ENCODE peak calls at places on chromosomes 1 and 21, in six cellular contexts. One of them, this sample, is unnamed.

GRCh38 chr1:94309216-94309615 is 71.8 kb upstream of the ARHGAP29 start:
- DNase-seq in H9: no peak
- DNase-seq in lung: no peak
- DNase-seq in neural crest cell: no peak
- DNase-seq in CD8-positive, alpha-beta T cell: no peak
- DNase-seq in HL-60: no peak
- DNase-seq in this sample: no peak

GRCh38 chr1:53982034-53982761 is 35.8 kb downstream of the LDLRAD1 start:
- DNase-seq in HL-60: peak; percentile 71
- DNase-seq in H9: peak; percentile 84
- DNase-seq in lung: no peak
- DNase-seq in neural crest cell: peak; percentile 8
- DNase-seq in CD8-positive, alpha-beta T cell: no peak
- DNase-seq in this sample: peak; percentile 42

GRCh38 chr1:77671836-77672235 is 10.6 kb downstream of the ZZZ3 start:
- DNase-seq in HL-60: no peak
- DNase-seq in neural crest cell: no peak
- DNase-seq in CD8-positive, alpha-beta T cell: no peak
- DNase-seq in lung: no peak
- DNase-seq in H9: no peak
- DNase-seq in this sample: no peak

GRCh38 chr1:226640288-226640687 is 91.7 kb downstream of the STUM start:
- DNase-seq in CD8-positive, alpha-beta T cell: no peak
- DNase-seq in neural crest cell: no peak
- DNase-seq in HL-60: no peak
- DNase-seq in H9: no peak
- DNase-seq in lung: no peak
- DNase-seq in this sample: no peak

GRCh38 chr1:209672705-209673630 is 2.2 kb upstream of the G0S2 start:
- DNase-seq in H9: no peak
- DNase-seq in neural crest cell: no peak
- DNase-seq in CD8-positive, alpha-beta T cell: no peak
- DNase-seq in lung: no peak
- DNase-seq in HL-60: peak; percentile 71
- DNase-seq in this sample: no peak

GRCh38 chr1:147892216-147892615 is 10.4 kb upstream of the GJA8 start:
- DNase-seq in H9: peak; percentile 58
- DNase-seq in CD8-positive, alpha-beta T cell: no peak
- DNase-seq in neural crest cell: no peak
- DNase-seq in lung: no peak
- DNase-seq in HL-60: peak; percentile 24
- DNase-seq in this sample: peak; percentile 16

GRCh38 chr1:209291715-209292114 is 291.8 kb upstream of the CAMK1G start:
- DNase-seq in HL-60: no peak
- DNase-seq in lung: no peak
- DNase-seq in CD8-positive, alpha-beta T cell: no peak
- DNase-seq in H9: no peak
- DNase-seq in neural crest cell: no peak
- DNase-seq in this sample: peak; percentile 7

GRCh38 chr21:16162953-16163352 is 433.2 kb downstream of the USP25 start:
- DNase-seq in CD8-positive, alpha-beta T cell: no peak
- DNase-seq in H9: no peak
- DNase-seq in neural crest cell: no peak
- DNase-seq in HL-60: no peak
- DNase-seq in lung: no peak
- DNase-seq in this sample: no peak

GRCh38 chr1:92184632-92185031 is 33.1 kb upstream of the C1orf146 start:
- DNase-seq in neural crest cell: no peak
- DNase-seq in H9: no peak
- DNase-seq in HL-60: no peak
- DNase-seq in CD8-positive, alpha-beta T cell: no peak
- DNase-seq in lung: no peak
- DNase-seq in this sample: no peak

GRCh38 chr1:232305020-232305419 is 324.9 kb downstream of the SIPA1L2 start:
- DNase-seq in lung: peak; percentile 72
- DNase-seq in neural crest cell: no peak
- DNase-seq in HL-60: no peak
- DNase-seq in CD8-positive, alpha-beta T cell: no peak
- DNase-seq in H9: no peak
- DNase-seq in this sample: no peak

GRCh38 chr1:51506537-51506936 is 12.5 kb downstream of the EPS15 start:
- DNase-seq in CD8-positive, alpha-beta T cell: no peak
- DNase-seq in neural crest cell: no peak
- DNase-seq in lung: no peak
- DNase-seq in H9: no peak
- DNase-seq in HL-60: no peak
- DNase-seq in this sample: no peak

GRCh38 chr1:24253569-24253968 is 65.6 kb upstream of the GRHL3 start:
- DNase-seq in lung: no peak
- DNase-seq in H9: peak; percentile 49
- DNase-seq in HL-60: no peak
- DNase-seq in neural crest cell: no peak
- DNase-seq in CD8-positive, alpha-beta T cell: no peak
- DNase-seq in this sample: no peak

GRCh38 chr1:93437976-93438605 is 9.8 kb upstream of the FNBP1L start:
- DNase-seq in lung: no peak
- DNase-seq in HL-60: no peak
- DNase-seq in neural crest cell: no peak
- DNase-seq in CD8-positive, alpha-beta T cell: no peak
- DNase-seq in H9: no peak
- DNase-seq in this sample: no peak

GRCh38 chr1:33848205-33848604 is 15.7 kb upstream of the HMGB4 start:
- DNase-seq in CD8-positive, alpha-beta T cell: no peak
- DNase-seq in lung: no peak
- DNase-seq in H9: no peak
- DNase-seq in HL-60: no peak
- DNase-seq in neural crest cell: no peak
- DNase-seq in this sample: no peak

GRCh38 chr21:41611966-41612606 is 104.1 kb upstream of the TMPRSS2 start:
- DNase-seq in CD8-positive, alpha-beta T cell: no peak
- DNase-seq in HL-60: peak; percentile 4
- DNase-seq in lung: no peak
- DNase-seq in H9: peak; percentile 73
- DNase-seq in neural crest cell: no peak
- DNase-seq in this sample: no peak

GRCh38 chr1:160006312-160006940 is 25.4 kb downstream of the PIGM start:
- DNase-seq in H9: peak; percentile 83
- DNase-seq in HL-60: peak; percentile 73
- DNase-seq in lung: peak; percentile 79
- DNase-seq in neural crest cell: peak; percentile 62
- DNase-seq in CD8-positive, alpha-beta T cell: peak; percentile 77
- DNase-seq in this sample: peak; percentile 80

GRCh38 chr1:160004427-160004826 is 27.4 kb downstream of the PIGM start:
- DNase-seq in CD8-positive, alpha-beta T cell: no peak
- DNase-seq in neural crest cell: no peak
- DNase-seq in HL-60: no peak
- DNase-seq in lung: no peak
- DNase-seq in H9: no peak
- DNase-seq in this sample: no peak

GRCh38 chr1:160005070-160005469 is 26.7 kb downstream of the PIGM start:
- DNase-seq in HL-60: no peak
- DNase-seq in H9: no peak
- DNase-seq in lung: no peak
- DNase-seq in neural crest cell: no peak
- DNase-seq in CD8-positive, alpha-beta T cell: no peak
- DNase-seq in this sample: no peak

GRCh38 chr1:160009088-160009487 is 22.7 kb downstream of the PIGM start:
- DNase-seq in CD8-positive, alpha-beta T cell: no peak
- DNase-seq in H9: no peak
- DNase-seq in neural crest cell: no peak
- DNase-seq in lung: no peak
- DNase-seq in HL-60: peak; percentile 6
- DNase-seq in this sample: no peak

GRCh38 chr1:160007577-160008200 is 24.1 kb downstream of the PIGM start:
- DNase-seq in HL-60: no peak
- DNase-seq in CD8-positive, alpha-beta T cell: no peak
- DNase-seq in neural crest cell: no peak
- DNase-seq in lung: no peak
- DNase-seq in H9: no peak
- DNase-seq in this sample: peak; percentile 28
- TF ChIP-seq CTCF in HL-60: peak; percentile 52
- TF ChIP-seq CTCF in CD8-positive, alpha-beta T cell: peak; percentile 85
- TF ChIP-seq CTCF in neural crest cell: peak; percentile 93
- TF ChIP-seq CTCF in lung: peak; percentile 70
- TF ChIP-seq CTCF in H9: peak; percentile 91
- TF ChIP-seq CTCF in this sample: peak; percentile 86

DNA sequence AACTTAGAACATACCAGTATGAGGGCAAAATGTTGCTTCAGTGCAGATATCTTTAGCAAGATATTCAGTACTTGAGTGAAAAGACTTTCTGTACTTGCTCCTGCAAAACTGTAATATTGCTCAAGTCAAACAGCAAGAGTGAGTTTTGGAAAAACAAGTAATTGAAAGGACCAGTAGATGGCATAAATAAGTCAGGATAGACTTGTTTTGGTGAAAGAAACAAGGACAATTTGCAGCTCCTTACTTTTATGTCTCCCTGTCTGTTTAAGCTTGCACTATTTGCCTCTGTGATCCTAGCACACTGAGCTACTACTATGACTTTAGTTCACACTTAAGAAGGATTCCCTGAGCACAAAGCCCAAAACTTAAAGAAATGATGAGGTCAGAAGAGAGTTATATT is 39.1 kb downstream of the IFI44 start:
- DNase-seq in neural crest cell: no peak
- DNase-seq in H9: no peak
- DNase-seq in HL-60: no peak
- DNase-seq in CD8-positive, alpha-beta T cell: no peak
- DNase-seq in lung: no peak
- DNase-seq in this sample: no peak
- TF ChIP-seq CTCF in neural crest cell: no peak
- TF ChIP-seq CTCF in H9: peak; percentile 32
- TF ChIP-seq CTCF in HL-60: no peak
- TF ChIP-seq CTCF in CD8-positive, alpha-beta T cell: no peak
- TF ChIP-seq CTCF in lung: no peak
- TF ChIP-seq CTCF in this sample: no peak

GRCh38 chr1:39173995-39174380 is 30.5 kb upstream of the MACF1 start:
- DNase-seq in lung: no peak
- DNase-seq in CD8-positive, alpha-beta T cell: no peak
- DNase-seq in H9: no peak
- DNase-seq in neural crest cell: no peak
- DNase-seq in HL-60: no peak
- DNase-seq in this sample: no peak

GRCh38 chr1:39170731-39171375 is 33.6 kb upstream of the MACF1 start:
- DNase-seq in HL-60: no peak
- DNase-seq in CD8-positive, alpha-beta T cell: no peak
- DNase-seq in neural crest cell: no peak
- DNase-seq in lung: no peak
- DNase-seq in H9: peak; percentile 61
- DNase-seq in this sample: no peak

GRCh38 chr1:39177641-39178040 is 26.9 kb upstream of the MACF1 start:
- DNase-seq in CD8-positive, alpha-beta T cell: no peak
- DNase-seq in H9: no peak
- DNase-seq in lung: no peak
- DNase-seq in HL-60: no peak
- DNase-seq in neural crest cell: no peak
- DNase-seq in this sample: no peak

GRCh38 chr1:39174400-39175081 is 30.0 kb upstream of the MACF1 start:
- DNase-seq in H9: no peak
- DNase-seq in CD8-positive, alpha-beta T cell: no peak
- DNase-seq in lung: no peak
- DNase-seq in HL-60: no peak
- DNase-seq in neural crest cell: no peak
- DNase-seq in this sample: no peak

GRCh38 chr1:39173119-39173994 is 31.1 kb upstream of the MACF1 start:
- DNase-seq in lung: no peak
- DNase-seq in CD8-positive, alpha-beta T cell: no peak
- DNase-seq in neural crest cell: no peak
- DNase-seq in HL-60: no peak
- DNase-seq in H9: no peak
- DNase-seq in this sample: no peak
- TF ChIP-seq CTCF in lung: no peak
- TF ChIP-seq CTCF in CD8-positive, alpha-beta T cell: no peak
- TF ChIP-seq CTCF in neural crest cell: peak; percentile 20
- TF ChIP-seq CTCF in HL-60: no peak
- TF ChIP-seq CTCF in H9: peak; percentile 46
- TF ChIP-seq CTCF in this sample: no peak

GRCh38 chr21:18369115-18369514 is 34.5 kb downstream of the TMPRSS15 start:
- DNase-seq in H9: no peak
- DNase-seq in HL-60: no peak
- DNase-seq in lung: no peak
- DNase-seq in neural crest cell: no peak
- DNase-seq in CD8-positive, alpha-beta T cell: no peak
- DNase-seq in this sample: no peak
- TF ChIP-seq CTCF in H9: peak; percentile 65
- TF ChIP-seq CTCF in HL-60: peak; percentile 8
- TF ChIP-seq CTCF in lung: no peak
- TF ChIP-seq CTCF in neural crest cell: peak; percentile 60
- TF ChIP-seq CTCF in CD8-positive, alpha-beta T cell: no peak
- TF ChIP-seq CTCF in this sample: peak; percentile 33

GRCh38 chr1:151175910-151176309 is at the start of gene TMOD4:
- DNase-seq in neural crest cell: no peak
- DNase-seq in lung: no peak
- DNase-seq in H9: no peak
- DNase-seq in HL-60: peak; percentile 41
- DNase-seq in CD8-positive, alpha-beta T cell: no peak
- DNase-seq in this sample: no peak
- TF ChIP-seq CTCF in neural crest cell: peak; percentile 58
- TF ChIP-seq CTCF in lung: no peak
- TF ChIP-seq CTCF in H9: peak; percentile 72
- TF ChIP-seq CTCF in HL-60: peak; percentile 52
- TF ChIP-seq CTCF in CD8-positive, alpha-beta T cell: peak; percentile 41
- TF ChIP-seq CTCF in this sample: peak; percentile 42

GRCh38 chr1:215887618-215888017 is 320.5 kb downstream of the KCTD3 start:
- DNase-seq in CD8-positive, alpha-beta T cell: no peak
- DNase-seq in HL-60: no peak
- DNase-seq in lung: no peak
- DNase-seq in neural crest cell: no peak
- DNase-seq in H9: no peak
- DNase-seq in this sample: no peak

GRCh38 chr1:215891673-215892072 is 324.6 kb downstream of the KCTD3 start:
- DNase-seq in neural crest cell: no peak
- DNase-seq in CD8-positive, alpha-beta T cell: no peak
- DNase-seq in HL-60: no peak
- DNase-seq in lung: no peak
- DNase-seq in H9: no peak
- DNase-seq in this sample: no peak

GRCh38 chr1:215891266-215891665 is 324.2 kb downstream of the KCTD3 start:
- DNase-seq in neural crest cell: no peak
- DNase-seq in H9: no peak
- DNase-seq in HL-60: no peak
- DNase-seq in lung: no peak
- DNase-seq in CD8-positive, alpha-beta T cell: no peak
- DNase-seq in this sample: no peak

GRCh38 chr1:215890438-215890837 is 323.3 kb downstream of the KCTD3 start:
- DNase-seq in lung: no peak
- DNase-seq in HL-60: no peak
- DNase-seq in neural crest cell: no peak
- DNase-seq in H9: no peak
- DNase-seq in CD8-positive, alpha-beta T cell: no peak
- DNase-seq in this sample: no peak

DNA sequence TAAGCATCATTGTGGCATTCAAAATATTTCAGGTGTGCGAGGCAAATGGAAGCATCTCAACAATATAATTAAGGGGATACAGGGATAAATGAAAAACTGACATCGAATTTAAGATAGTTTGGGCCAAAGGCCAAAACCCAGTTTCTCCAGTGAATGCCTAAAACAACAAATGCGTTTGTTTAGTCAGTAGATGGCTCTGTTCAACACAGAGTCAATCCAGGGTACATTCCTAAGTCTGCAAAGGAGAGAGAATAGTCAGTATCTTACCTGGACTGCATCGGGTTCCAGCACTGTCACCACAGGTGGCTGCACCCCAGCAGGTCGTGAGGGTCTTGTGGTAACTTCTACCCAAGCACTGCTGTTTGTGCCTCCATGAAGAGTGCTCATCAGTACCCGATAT is 321.1 kb downstream of the KCTD3 start:
- DNase-seq in HL-60: no peak
- DNase-seq in neural crest cell: no peak
- DNase-seq in H9: no peak
- DNase-seq in CD8-positive, alpha-beta T cell: no peak
- DNase-seq in lung: no peak
- DNase-seq in this sample: no peak
- TF ChIP-seq CTCF in HL-60: no peak
- TF ChIP-seq CTCF in neural crest cell: no peak
- TF ChIP-seq CTCF in H9: peak; percentile 29
- TF ChIP-seq CTCF in CD8-positive, alpha-beta T cell: no peak
- TF ChIP-seq CTCF in lung: no peak
- TF ChIP-seq CTCF in this sample: no peak

This sample was measured in nephron progenitor cell.